ENCODE peak calls at places on chromosomes 7 and 10, in four cellular contexts. K is GM12865, F is mesothelial cell of epicardium, J is kidney. O is an unnamed sample.

GRCh38 chr7:66379761-66380160 is 174.6 kb downstream of the TPST1 start:
- DNase-seq in J (no peak), K (no peak), F (no peak), O (no peak)

GRCh38 chr10:78511324-78512204 is 477.9 kb downstream of the RPS24 start:
- DNase-seq in F (no peak), K (no peak), J (no peak), O (no peak)

GRCh38 chr10:70331486-70332268 is 47.9 kb upstream of the NPFFR1 start:
- DNase-seq in K (peak), J (peak), F (no peak), O (peak)

GRCh38 chr7:51141451-51141971 is 175.1 kb downstream of the COBL start:
- DNase-seq in K (no peak), J (no peak), F (no peak), O (no peak)

GRCh38 chr10:30542001-30542861 is 87.3 kb downstream of the LYZL2 start:
- DNase-seq in J (no peak), K (peak), F (no peak), O (peak)

GRCh38 chr7:151862606-151863381 is 14.1 kb downstream of the PRKAG2 start:
- DNase-seq in F (no peak), K (no peak), J (peak), O (no peak)

GRCh38 chr10:102613761-102614160 is 30.5 kb upstream of the TRIM8 start:
- DNase-seq in J (peak), K (no peak), F (no peak), O (no peak)

GRCh38 chr10:122441961-122442360 is 12.5 kb upstream of the ARMS2 start:
- DNase-seq in F (no peak), J (no peak), K (no peak), O (no peak)

GRCh38 chr10:28738200-28738599 is 60.9 kb downstream of the BAMBI start:
- DNase-seq in J (no peak), K (peak), F (no peak), O (no peak)
- TF ChIP-seq CTCF in J (no peak), K (peak), F (peak), O (no peak)

GRCh38 chr7:107690611-107691010 is 30.0 kb downstream of the SLC26A4 start:
- DNase-seq in K (no peak), J (no peak), F (no peak), O (no peak)
- TF ChIP-seq CTCF in K (no peak), J (no peak), F (no peak), O (no peak)

GRCh38 chr10:76301950-76302349 is 870.5 kb downstream of the LRMDA start:
- DNase-seq in K (no peak), F (no peak), J (no peak), O (no peak)
- TF ChIP-seq CTCF in K (no peak), F (no peak), J (peak), O (no peak)

GRCh38 chr7:73418113-73418703 is 15.4 kb upstream of the FZD9 start:
- DNase-seq in F (no peak), K (no peak), J (no peak), O (no peak)
- TF ChIP-seq CTCF in F (no peak), K (no peak), J (no peak), O (no peak)

GRCh38 chr7:104453190-104453589 is 124.8 kb downstream of the LHFPL3 start:
- DNase-seq in J (no peak), K (no peak), F (no peak), O (no peak)
- TF ChIP-seq CTCF in J (no peak), K (no peak), F (no peak), O (no peak)

O was measured in CD14-positive monocyte.